ENCODE peak calls at places on chromosomes 1 and 21, in eight cellular contexts. I, E, C, S, J, H, B and Y are unnamed samples. For H3K36me3 and H3K4me1, the result is how much of the 10 kb centered on the place peaks cover.

GRCh38 chr1:51230501-51231078 is 5.5 kb upstream of the RNF11 start:
- DNase-seq in I (no peak), E (no peak), C (no peak), S (no peak), J (no peak), H (no peak), B (no peak), Y (no peak)

GRCh38 chr21:22395965-22396364 is 1397.8 kb downstream of the NCAM2 start:
- DNase-seq in I (no peak), E (no peak), C (no peak), S (no peak), J (no peak), H (no peak), B (no peak), Y (no peak)

GRCh38 chr1:81583878-81584277 is 216.9 kb upstream of the ADGRL2 start:
- DNase-seq in I (no peak), E (no peak), C (no peak), S (no peak), J (no peak), H (no peak), B (no peak), Y (no peak)

GRCh38 chr1:224448428-224449017 is 13.9 kb upstream of the WDR26 start:
- DNase-seq in I (no peak), E (no peak), C (no peak), S (no peak), J (no peak), H (peak), B (no peak), Y (no peak)

GRCh38 chr1:223228931-223229528 is 86.0 kb upstream of the TLR5 start:
- DNase-seq in I (no peak), E (no peak), C (no peak), S (no peak), J (no peak), H (no peak), B (no peak), Y (no peak)

GRCh38 chr21:31945576-31945975 is 72.8 kb downstream of the HUNK start:
- DNase-seq in I (peak), E (no peak), C (no peak), S (no peak), J (no peak), H (no peak), B (no peak), Y (no peak)

GRCh38 chr1:23614128-23614660 is 54.9 kb upstream of the ID3 start:
- DNase-seq in I (no peak), E (no peak), C (no peak), S (no peak), J (no peak), H (no peak), B (no peak), Y (no peak)

GRCh38 chr1:24866211-24867063 is 63.6 kb downstream of the RUNX3 start:
- DNase-seq in I (no peak), E (no peak), C (no peak), S (no peak), J (no peak), H (no peak), B (no peak), Y (no peak)

GRCh38 chr1:21665711-21666571 is 3.2 kb downstream of the RAP1GAP start:
- DNase-seq in I (peak), E (peak), C (no peak), S (peak), J (no peak), H (no peak), B (no peak), Y (no peak)

GRCh38 chr1:19750101-19750881 is 49.4 kb downstream of the TMCO4 start:
- DNase-seq in I (peak), E (no peak), C (no peak), S (no peak), J (no peak), H (no peak), B (no peak), Y (no peak)

GRCh38 chr1:39047374-39048229 is 21.5 kb downstream of the NDUFS5 start:
- DNase-seq in I (peak), E (no peak), C (no peak), S (peak), J (no peak), H (peak), B (peak), Y (peak)

DNA sequence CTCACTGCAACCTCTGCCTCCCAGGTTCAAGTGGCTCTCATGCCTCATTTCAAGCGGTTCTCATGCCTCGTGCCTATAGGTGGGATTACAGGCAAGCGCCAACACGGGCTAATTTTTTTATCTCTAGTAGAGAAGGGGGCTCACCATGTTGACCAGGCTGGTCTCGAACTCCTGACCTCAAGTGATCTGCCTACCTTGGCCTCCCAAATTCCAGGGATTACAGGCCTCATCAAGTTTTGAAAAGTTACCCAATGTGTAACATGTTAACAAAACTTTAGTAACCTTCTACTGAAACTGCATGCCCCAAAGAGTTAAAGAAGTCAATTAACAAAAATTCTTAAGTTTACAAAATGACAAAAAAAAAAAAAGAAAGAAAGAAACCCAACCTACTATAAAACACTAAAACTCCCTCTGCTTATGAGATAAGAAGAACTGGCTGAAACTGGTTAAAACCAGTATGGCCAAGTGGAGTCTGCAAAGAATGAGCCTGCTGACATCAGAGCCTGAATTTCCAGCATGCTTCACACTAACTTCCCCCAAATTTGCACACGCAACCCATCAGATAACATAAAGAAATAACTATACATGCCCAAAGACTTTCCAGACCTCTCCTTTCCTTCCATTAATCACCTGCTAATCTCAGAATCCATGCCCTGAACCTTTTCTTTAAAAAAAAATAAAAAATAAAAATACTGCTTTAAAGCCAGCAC is 25.5 kb upstream of the PSMG1 start:
- DNase-seq in I (peak), E (no peak), C (no peak), S (no peak), J (no peak), H (no peak), B (no peak), Y (no peak)
- H3K36me3 ChIP-seq in I (under half), E (half or more), C (under half), S (half or more), J (under half), H (under half), B (half or more), Y (under half)

GRCh38 chr21:46187251-46187650 is 3.0 kb upstream of the SPATC1L start:
- DNase-seq in I (no peak), E (no peak), C (no peak), S (no peak), J (no peak), H (no peak), B (no peak), Y (no peak)
- H3K4me1 ChIP-seq in I (under half), E (under half), C (under half), S (under half), J (under half), H (under half), B (under half), Y (under half)

GRCh38 chr1:59560807-59561450 is 253.8 kb upstream of the HOOK1 start:
- DNase-seq in I (no peak), E (no peak), C (no peak), S (no peak), J (no peak), H (no peak), B (no peak), Y (no peak)

GRCh38 chr1:59554752-59555151 is 257.9 kb downstream of the FGGY start:
- DNase-seq in I (no peak), E (no peak), C (no peak), S (no peak), J (no peak), H (no peak), B (no peak), Y (no peak)

GRCh38 chr1:59556802-59557548 is 257.8 kb upstream of the HOOK1 start:
- DNase-seq in I (no peak), E (no peak), C (no peak), S (no peak), J (no peak), H (no peak), B (no peak), Y (no peak)

GRCh38 chr1:59554011-59554673 is 257.2 kb downstream of the FGGY start:
- DNase-seq in I (no peak), E (no peak), C (no peak), S (no peak), J (no peak), H (no peak), B (peak), Y (no peak)

GRCh38 chr1:59557549-59557885 is 257.2 kb upstream of the HOOK1 start:
- DNase-seq in I (no peak), E (no peak), C (peak), S (no peak), J (no peak), H (no peak), B (no peak), Y (no peak)
- H3K36me3 ChIP-seq in I (under half), E (under half), C (under half), S (under half), J (under half), H (under half), B (under half), Y (under half)

DNA sequence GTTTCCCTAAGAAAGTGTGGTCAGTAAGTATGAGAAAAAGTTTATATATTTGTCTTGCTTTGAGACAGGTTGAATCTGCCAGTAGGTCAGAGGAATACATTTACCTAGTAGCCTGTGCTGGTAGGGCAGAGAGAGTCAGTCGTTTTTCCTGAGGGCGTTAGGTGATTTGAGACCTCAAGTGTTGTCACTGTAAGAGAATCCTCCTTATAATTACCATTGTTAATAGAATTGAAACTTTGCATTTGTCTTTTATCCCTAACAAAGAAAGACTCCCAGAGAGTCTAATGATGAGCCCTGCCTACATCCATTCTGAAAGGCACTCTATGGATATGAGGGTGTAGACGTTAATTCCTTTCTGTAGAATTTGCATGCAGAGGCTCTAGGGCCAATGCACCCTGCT is 16.4 kb downstream of the PBX1 start:
- DNase-seq in I (no peak), E (no peak), C (peak), S (no peak), J (no peak), H (no peak), B (no peak), Y (no peak)
- H3K4me1 ChIP-seq in I (under half), E (under half), C (under half), S (half or more), J (under half), H (half or more), B (under half), Y (under half)

GRCh38 chr1:194870860-194871259 is 1684.4 kb upstream of the B3GALT2 start:
- DNase-seq in I (no peak), E (no peak), C (no peak), S (no peak), J (no peak), H (no peak), B (no peak), Y (no peak)

DNA sequence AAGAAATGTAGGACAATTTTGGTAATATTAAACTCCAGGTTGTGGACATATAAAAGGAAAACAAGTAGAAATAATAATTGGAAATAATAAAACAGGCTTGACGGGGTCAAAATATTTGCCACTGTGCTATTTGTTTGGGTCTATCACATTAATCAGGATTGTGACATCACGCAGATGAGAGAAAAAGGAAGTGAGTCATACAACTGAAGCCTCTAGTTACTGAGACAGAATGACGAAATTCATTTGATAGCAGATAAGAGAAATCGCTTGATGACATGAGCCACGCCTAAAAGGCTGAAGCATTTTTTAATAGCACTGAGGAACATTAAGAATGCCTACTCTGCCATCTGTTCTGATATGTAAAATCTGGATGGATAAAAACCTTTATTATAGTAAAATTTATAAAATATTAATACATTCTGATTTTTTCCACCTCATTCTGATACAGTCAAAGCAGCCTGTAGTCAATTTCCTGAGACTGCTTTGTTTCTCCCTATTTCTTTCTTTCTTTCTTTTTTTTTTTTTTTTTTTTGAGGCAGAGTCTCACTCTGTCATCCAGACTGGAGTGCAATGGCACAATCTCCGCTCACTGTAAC is 1687.0 kb upstream of the B3GALT2 start:
- DNase-seq in I (peak), E (no peak), C (no peak), S (no peak), J (no peak), H (no peak), B (no peak), Y (no peak)
- H3K36me3 ChIP-seq in I (under half), E (under half), C (under half), S (under half), J (under half), H (under half), B (under half), Y (under half)